ENCODE peak calls at places on chromosomes 2 and 18, in nine cellular contexts. Y is CD8-positive, alpha-beta T cell; E is left ventricle myocardium inferior; K is colonic mucosa; Q is adrenal gland; X is thoracic aorta; G is NT2/D1; P is transverse colon; D is Panc1. T is an unnamed sample. For H3K36me3, the result is how much of the 10 kb centered on the place peaks cover.

GRCh38 chr2:225937625-225938024 is 538.1 kb downstream of the NYAP2 start:
- DNase-seq in E (no peak), K (no peak), P (no peak), G (no peak), D (no peak), X (no peak), Y (no peak), Q (no peak), T (no peak)

GRCh38 chr2:150476809-150477302 is 10.6 kb downstream of the RND3 start:
- DNase-seq in K (peak), Q (no peak), E (no peak), P (no peak), G (no peak), D (no peak), Y (no peak), X (no peak), T (no peak)

GRCh38 chr18:8871484-8871883 is 166.1 kb downstream of the MTCL1 start:
- DNase-seq in D (no peak), K (no peak), X (no peak), E (no peak), Q (no peak), Y (no peak), G (no peak), P (no peak), T (no peak)

GRCh38 chr2:10668402-10669012 is 21.3 kb downstream of the NOL10 start:
- DNase-seq in G (peak), D (peak), P (no peak), K (peak), E (no peak), Y (no peak), X (no peak), Q (no peak), T (peak)

GRCh38 chr2:127829845-127830246 is 18.9 kb upstream of the WDR33 start:
- DNase-seq in Q (no peak), X (no peak), K (no peak), E (no peak), Y (peak), G (peak), P (peak), D (no peak), T (peak)

GRCh38 chr2:172285010-172285621 is 142.3 kb upstream of the ITGA6 start:
- DNase-seq in G (peak), Y (no peak), D (no peak), P (no peak), K (no peak), E (peak), Q (peak), X (no peak), T (no peak)

GRCh38 chr2:132668986-132669853 is 785 bp downstream of the LYPD1 start:
- DNase-seq in E (no peak), G (no peak), P (no peak), Q (no peak), Y (no peak), D (no peak), K (no peak), X (no peak), T (no peak)

GRCh38 chr2:172408143-172408766 is 19.1 kb upstream of the ITGA6 start:
- DNase-seq in D (no peak), E (no peak), Y (no peak), X (no peak), P (no peak), G (no peak), K (no peak), Q (no peak), T (no peak)

GRCh38 chr2:112480540-112481049 is 1.4 kb upstream of the TTL start:
- DNase-seq in D (no peak), Q (no peak), G (no peak), Y (no peak), E (no peak), X (no peak), K (peak), P (peak), T (peak)

GRCh38 chr2:239789711-239790110 is 235.4 kb downstream of the NDUFA10 start:
- DNase-seq in K (no peak), G (no peak), E (no peak), X (no peak), D (no peak), P (no peak), Q (no peak), Y (no peak), T (no peak)
- H3K36me3 ChIP-seq in K (under half), G (under half), E (under half), X (under half), D (under half), P (under half), Q (under half), Y (under half), T (under half)

DNA sequence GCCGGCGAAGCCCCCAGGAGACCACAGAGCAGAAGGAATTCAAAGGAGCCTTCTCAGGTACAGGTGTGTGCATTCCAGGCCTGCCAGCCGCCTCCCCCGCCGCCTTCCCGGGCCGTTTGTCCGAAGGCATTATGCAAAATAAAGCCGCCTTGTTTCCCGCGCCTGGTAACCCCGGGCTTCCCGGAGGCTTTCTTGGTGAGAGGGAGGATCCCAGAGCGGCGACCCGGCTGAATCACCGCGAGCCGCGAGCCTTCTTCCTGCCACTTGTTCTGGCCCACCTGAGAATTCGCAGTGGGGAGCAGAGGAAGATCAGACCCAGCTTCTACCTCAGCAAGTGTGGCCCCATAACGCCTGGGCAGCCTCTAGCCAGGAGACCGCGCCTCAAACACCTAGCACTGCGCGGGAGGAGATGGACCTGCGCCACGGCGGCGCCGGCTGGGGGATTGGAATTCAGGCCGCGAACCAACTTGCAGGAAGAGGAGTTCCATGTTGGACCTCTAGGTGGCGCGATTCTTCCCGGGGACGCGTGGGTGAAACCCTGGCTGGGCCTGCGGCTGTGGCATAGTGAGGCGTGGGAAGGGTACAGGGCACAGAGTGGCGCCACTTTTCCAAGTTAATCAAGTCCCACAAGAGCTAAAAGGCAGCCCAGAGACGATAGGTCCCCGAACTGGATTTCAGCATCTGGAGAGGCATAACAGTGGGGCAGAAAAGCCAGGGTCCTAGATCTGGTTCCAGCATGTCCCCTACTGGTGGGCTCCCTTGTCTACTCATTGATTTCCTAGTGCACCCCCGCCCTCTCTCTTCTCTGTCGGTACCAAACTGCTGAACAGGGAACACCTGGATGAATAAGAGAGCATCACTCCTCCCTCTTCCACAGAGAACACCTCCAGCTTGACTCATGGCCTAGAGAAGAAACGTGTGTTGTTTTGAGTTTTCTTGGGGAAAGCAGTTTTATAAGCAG is 101.6 kb downstream of the FOXI3 start:
- DNase-seq in D (peak), P (peak), Q (peak), G (peak), E (peak), X (no peak), Y (peak), K (peak), T (peak)
- H3K4me3 ChIP-seq in D (peak), P (no peak), Q (no peak), G (peak), E (peak), X (peak), Y (peak), K (peak), T (peak)

GRCh38 chr18:50689578-50689977 is 129.7 kb downstream of the MAPK4 start:
- DNase-seq in P (no peak), D (no peak), G (no peak), Q (no peak), Y (no peak), E (no peak), X (no peak), K (no peak), T (no peak)

GRCh38 chr18:50686409-50686808 is 126.5 kb downstream of the MAPK4 start:
- DNase-seq in Q (no peak), P (no peak), K (no peak), D (no peak), X (no peak), Y (no peak), E (no peak), G (no peak), T (no peak)

DNA sequence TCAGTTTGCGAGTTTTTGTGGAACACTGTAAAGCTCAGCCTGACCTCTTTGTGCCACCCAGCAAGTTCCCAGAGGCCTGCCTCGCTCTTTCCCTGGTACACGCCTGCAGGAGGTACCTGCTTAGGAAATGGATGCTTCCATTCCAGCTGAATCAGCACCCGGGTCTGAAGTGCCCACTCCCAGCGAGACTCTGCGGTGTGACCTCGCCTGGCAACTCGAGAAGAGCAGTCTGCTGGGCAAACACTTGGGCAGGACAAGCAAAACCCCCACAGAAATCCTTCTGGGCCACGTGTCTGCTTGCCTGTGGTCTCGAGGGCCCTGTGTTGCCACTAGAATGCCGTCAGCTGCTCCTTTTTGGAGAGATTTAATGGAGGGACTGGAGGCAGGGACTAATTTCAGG is 127.6 kb downstream of the MAPK4 start:
- DNase-seq in P (no peak), D (no peak), K (no peak), Y (no peak), E (no peak), X (no peak), Q (no peak), G (no peak), T (no peak)
- H3K36me3 ChIP-seq in P (under half), D (under half), K (under half), Y (under half), E (under half), X (under half), Q (under half), G (under half), T (under half)

DNA sequence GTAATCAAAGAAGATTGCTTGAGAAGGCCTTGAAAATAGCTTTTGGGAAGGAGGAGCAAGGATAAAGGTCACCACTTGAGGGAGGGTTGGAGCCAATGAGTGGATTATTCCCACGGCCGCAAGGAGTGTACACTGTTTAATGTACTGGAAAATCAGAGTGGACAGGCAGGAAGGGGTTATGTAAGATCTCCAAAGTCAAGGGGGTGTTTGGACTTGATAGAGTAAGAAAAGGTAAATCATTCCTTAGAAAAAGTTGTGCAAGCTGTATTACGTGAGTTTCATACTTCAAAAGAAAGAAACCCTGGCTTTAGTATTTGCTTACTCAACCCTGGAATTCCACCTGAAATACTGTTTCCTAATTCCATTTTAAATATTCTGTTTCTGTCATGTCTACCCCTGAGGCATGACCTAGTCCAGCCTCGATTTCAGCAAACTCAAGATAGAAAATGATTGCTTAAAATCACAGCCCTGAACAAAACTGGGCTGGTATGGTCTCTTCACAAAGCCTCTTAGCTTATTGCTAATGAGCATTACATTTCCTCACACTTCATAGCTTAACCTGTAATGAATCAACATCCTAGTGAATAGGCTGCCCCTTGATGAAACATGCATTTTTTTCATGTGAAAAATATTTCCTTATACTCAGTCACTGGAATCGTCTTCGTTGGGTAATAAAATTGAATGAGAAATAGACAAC is 1.1 kb downstream of the MREG start:
- DNase-seq in P (no peak), G (no peak), Y (no peak), D (no peak), E (no peak), Q (no peak), X (no peak), K (peak), T (no peak)
- H3K4me3 ChIP-seq in P (no peak), G (peak), Y (peak), D (peak), E (peak), Q (no peak), X (peak), K (peak), T (peak)

GRCh38 chr2:208645226-208645625 is 238.6 kb downstream of the PTH2R start:
- DNase-seq in Q (no peak), P (no peak), X (no peak), D (no peak), Y (no peak), G (no peak), E (no peak), K (no peak), T (no peak)
- H3K36me3 ChIP-seq in Q (under half), P (under half), X (under half), D (under half), Y (under half), G (under half), E (under half), K (under half), T (under half)

GRCh38 chr2:154826827-154827226 is 128.3 kb downstream of the KCNJ3 start:
- DNase-seq in Y (no peak), X (no peak), E (no peak), K (no peak), P (no peak), G (no peak), Q (no peak), D (no peak), T (no peak)
- H3K4me3 ChIP-seq in Y (no peak), X (no peak), E (peak), K (no peak), P (no peak), G (no peak), Q (no peak), D (no peak), T (no peak)

DNA sequence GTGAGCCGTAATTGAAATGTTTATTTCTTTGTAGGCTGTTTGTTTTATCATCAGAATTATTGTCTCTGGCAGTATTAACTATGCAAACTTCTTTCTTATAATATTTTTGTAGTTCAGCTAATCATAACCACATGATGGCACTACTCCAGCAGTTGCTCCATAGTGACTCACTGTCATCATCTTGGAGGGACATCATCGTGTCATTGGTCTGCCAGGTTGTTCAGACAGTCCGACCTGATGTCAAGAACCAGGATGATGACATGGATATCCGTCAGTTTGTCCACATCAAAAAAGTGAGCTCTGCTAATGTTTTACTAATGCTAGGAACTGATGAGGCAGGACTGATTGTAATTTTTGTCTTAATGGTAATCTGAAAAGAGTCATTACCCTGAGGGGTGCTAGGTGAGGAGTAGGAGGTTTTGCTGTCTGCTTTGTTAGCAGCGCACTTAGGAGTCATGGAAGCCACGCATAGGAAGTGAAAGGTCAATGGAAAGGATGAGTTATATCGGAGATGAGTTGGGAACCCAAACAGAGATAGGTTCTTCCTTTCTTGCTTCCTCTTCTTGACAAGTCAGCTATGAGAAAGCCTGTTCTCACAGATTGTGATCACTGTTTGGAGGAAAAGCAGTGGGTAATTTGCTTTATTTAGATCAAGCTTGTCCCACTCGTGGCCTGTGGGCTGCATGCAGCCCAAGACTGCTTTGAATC is 49.2 kb downstream of the PIKFYVE start:
- DNase-seq in P (no peak), E (no peak), Y (no peak), K (no peak), X (no peak), G (no peak), Q (peak), D (no peak), T (no peak)
- H3K36me3 ChIP-seq in P (under half), E (under half), Y (under half), K (under half), X (under half), G (under half), Q (under half), D (under half), T (under half)

DNA sequence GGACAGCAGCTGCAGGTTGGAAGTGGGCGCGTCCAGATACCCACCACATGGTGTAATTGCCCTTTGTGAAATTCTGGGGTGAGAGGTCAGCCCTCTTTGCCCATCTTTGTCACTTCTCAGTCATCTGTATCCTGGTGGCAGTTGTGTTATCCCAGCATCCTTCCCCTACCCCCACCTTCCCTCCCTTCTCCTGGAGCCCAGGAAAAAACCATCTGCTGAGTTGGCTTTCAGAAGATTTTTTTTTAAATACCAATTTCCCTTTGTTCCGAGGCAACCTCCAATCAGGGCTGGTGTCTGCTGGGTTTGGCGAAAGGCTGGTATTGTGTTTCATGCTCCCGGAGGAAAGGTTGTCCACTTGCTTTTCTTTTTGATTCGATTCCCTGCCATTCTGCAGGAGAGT is 35.2 kb downstream of the SETBP1 start:
- DNase-seq in Q (no peak), X (no peak), D (no peak), K (no peak), Y (no peak), E (no peak), P (no peak), G (no peak), T (no peak)
- H3K4me3 ChIP-seq in Q (no peak), X (no peak), D (no peak), K (no peak), Y (no peak), E (no peak), P (no peak), G (no peak), T (no peak)

T was measured in naive thymus-derived CD4-positive, alpha-beta T cell.